ENCODE peak calls at places on chromosomes 7 and 10, in four cellular contexts. M is endodermal cell, W is aorta, V is uterus. N is an unnamed sample.

GRCh38 chr10:34889004-34889869 is 74.1 kb upstream of the PARD3 start:
- DNase-seq in M (no peak), W (no peak), V (no peak), N (no peak)

GRCh38 chr7:28726563-28726962 is 231.6 kb downstream of the TRIL start:
- DNase-seq in M (no peak), W (no peak), V (no peak), N (no peak)

GRCh38 chr10:108629843-108630242 is 1293.5 kb downstream of the XPNPEP1 start:
- DNase-seq in M (no peak), W (no peak), V (no peak), N (no peak)

GRCh38 chr10:11017575-11018425 is at the start of gene CELF2:
- DNase-seq in M (peak; percentile 94), W (peak; percentile 61), V (peak; percentile 57), N (peak; percentile 86)

GRCh38 chr10:53957401-53957800 is 843.6 kb downstream of the PCDH15 start:
- DNase-seq in M (no peak), W (no peak), V (no peak), N (no peak)

GRCh38 chr10:125002423-125003145 is 60.7 kb downstream of the ZRANB1 start:
- DNase-seq in M (peak; percentile 50), W (peak; percentile 37), V (peak; percentile 14), N (peak; percentile 37)

GRCh38 chr7:146331369-146331768 is 214.8 kb downstream of the CNTNAP2 start:
- DNase-seq in M (peak; percentile 51), W (no peak), V (no peak), N (no peak)

GRCh38 chr7:120805636-120806388 is 52.1 kb downstream of the TSPAN12 start:
- DNase-seq in M (peak; percentile 86), W (no peak), V (peak; percentile 26), N (no peak)

GRCh38 chr7:116815041-116815440 is 47.3 kb upstream of the CAPZA2 start:
- DNase-seq in M (no peak), W (no peak), V (no peak), N (no peak)

GRCh38 chr7:44048031-44048795 is 3.7 kb downstream of the DBNL start:
- DNase-seq in M (peak; percentile 15), W (no peak), V (no peak), N (no peak)